ENCODE peak calls at places on chromosomes 7 and 10, in six cellular contexts. L is IMR-90, R is HepG2, K is K562, X is GM12878, V is H1. P is an unnamed sample.
A peak's percentile ranks its signal among the peaks of the same experiment; 100 is the strongest.

GRCh38 chr7:2689951-2690705 is 2.1 kb downstream of the AMZ1 start:
- DNase-seq in K (no peak), X (no peak), L (peak; percentile 53), R (no peak), V (no peak), P (no peak)

GRCh38 chr10:59847326-59847725 is 59.0 kb downstream of the CCDC6 start:
- DNase-seq in V (peak; percentile 85), R (no peak), X (no peak), K (no peak), L (no peak), P (no peak)

GRCh38 chr7:139246905-139247304 is 15.9 kb downstream of the UBN2 start:
- DNase-seq in K (no peak), X (no peak), R (no peak), V (no peak), L (peak; percentile 76), P (no peak)

GRCh38 chr10:77419979-77420378 is 217.6 kb downstream of the KCNMA1 start:
- DNase-seq in X (no peak), R (no peak), V (no peak), L (no peak), K (no peak), P (no peak)

GRCh38 chr10:132677905-132678298 is 108.0 kb downstream of the NKX6-2 start:
- DNase-seq in K (no peak), R (no peak), X (no peak), V (no peak), L (no peak), P (no peak)

GRCh38 chr7:133961724-133962123 is 165.4 kb upstream of the LRGUK start:
- DNase-seq in V (no peak), K (no peak), L (no peak), X (no peak), R (no peak), P (no peak)

GRCh38 chr7:90262438-90262837 is 17.5 kb downstream of the CFAP69 start:
- DNase-seq in L (peak; percentile 35), K (peak; percentile 19), R (no peak), X (no peak), V (no peak), P (peak; percentile 15)

GRCh38 chr7:20219446-20220292 is 2.5 kb upstream of the MACC1 start:
- DNase-seq in K (peak; percentile 85), V (no peak), X (peak; percentile 99), R (peak; percentile 99), L (peak; percentile 99), P (no peak)

GRCh38 chr10:118729200-118729599 is 25.6 kb downstream of the CACUL1 start:
- DNase-seq in X (no peak), R (no peak), L (no peak), K (no peak), V (no peak), P (no peak)

GRCh38 chr10:114486938-114487814 is 82.9 kb upstream of the AFAP1L2 start:
- DNase-seq in X (no peak), K (no peak), R (peak; percentile 32), L (peak; percentile 84), V (no peak), P (no peak)

GRCh38 chr10:78170026-78170475 is 136.4 kb downstream of the RPS24 start:
- DNase-seq in R (no peak), X (no peak), V (no peak), L (peak; percentile 69), K (no peak), P (no peak)

GRCh38 chr7:94486206-94486605 is 23.4 kb upstream of the CASD1 start:
- DNase-seq in K (no peak), V (no peak), R (no peak), X (no peak), L (no peak), P (no peak)

GRCh38 chr7:159108491-159108890 is 36.2 kb downstream of the VIPR2 start:
- DNase-seq in R (no peak), V (no peak), X (no peak), K (no peak), L (no peak), P (no peak)

GRCh38 chr10:77357611-77358010 is 280.0 kb downstream of the KCNMA1 start:
- DNase-seq in L (peak; percentile 85), K (no peak), V (no peak), X (no peak), R (no peak), P (no peak)

GRCh38 chr7:43600046-43600445 is 17.1 kb downstream of the STK17A start:
- DNase-seq in V (no peak), K (no peak), X (no peak), L (no peak), R (no peak), P (no peak)

GRCh38 chr7:43609097-43609496 is 26.2 kb downstream of the STK17A start:
- DNase-seq in L (no peak), X (no peak), K (no peak), R (no peak), V (no peak), P (no peak)

GRCh38 chr7:43602271-43602670 is 19.4 kb downstream of the STK17A start:
- DNase-seq in K (no peak), X (no peak), R (no peak), V (no peak), L (no peak), P (no peak)

GRCh38 chr7:43604251-43604650 is 21.3 kb downstream of the STK17A start:
- DNase-seq in L (no peak), X (no peak), V (no peak), R (no peak), K (no peak), P (no peak)
- H4K20me1 ChIP-seq in L (peaks cover 42% of the 10 kb centered on the region), X (no peaks in the 10 kb centered on the region), V (peaks cover 2% of the 10 kb centered on the region), R (peaks cover 8% of the 10 kb centered on the region), K (no peaks in the 10 kb centered on the region), P (no peaks in the 10 kb centered on the region)

GRCh38 chr7:155996718-155997059 is 184.4 kb upstream of the SHH start:
- DNase-seq in R (no peak), K (no peak), V (no peak), L (no peak), X (no peak), P (no peak)

GRCh38 chr7:155993420-155994252 is 181.4 kb upstream of the SHH start:
- DNase-seq in X (no peak), K (no peak), R (no peak), V (no peak), L (no peak), P (no peak)

GRCh38 chr7:155994253-155994811 is 182.1 kb upstream of the SHH start:
- DNase-seq in L (no peak), K (no peak), V (no peak), R (no peak), X (no peak), P (no peak)

GRCh38 chr7:155992974-155993373 is 180.7 kb upstream of the SHH start:
- DNase-seq in X (no peak), K (no peak), V (no peak), R (no peak), L (no peak), P (no peak)

DNA sequence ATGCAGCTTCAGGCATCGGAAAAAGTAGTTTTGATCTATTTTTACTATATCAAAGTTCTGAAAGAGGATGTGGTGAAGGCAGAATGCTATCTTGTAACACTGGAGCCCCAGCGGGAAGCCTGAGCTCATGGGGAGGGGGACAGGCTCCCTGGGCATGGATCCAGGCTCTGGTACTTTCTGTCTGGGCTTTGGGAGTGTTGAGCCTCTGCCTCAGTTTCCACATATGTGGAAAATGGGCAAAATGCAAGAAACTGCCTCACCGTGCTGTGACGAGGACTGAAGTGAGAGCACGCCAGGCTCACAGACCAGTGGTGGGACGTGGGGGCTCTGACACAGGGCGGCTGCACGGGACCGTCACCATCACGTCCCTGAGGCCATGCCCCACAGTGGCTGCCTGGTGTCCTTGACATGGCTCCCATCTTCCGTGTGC is 182.9 kb upstream of the SHH start:
- DNase-seq in L (no peak), R (no peak), X (no peak), V (no peak), K (no peak), P (no peak)
- TF ChIP-seq CEBPB in L (no peak), R (no peak), X (no peak), V (no peak), K (no peak), P (no peak)

GRCh38 chr10:124944982-124945381 is 3.1 kb downstream of the ZRANB1 start:
- DNase-seq in X (no peak), R (no peak), V (no peak), L (peak; percentile 52), K (peak; percentile 1), P (no peak)

GRCh38 chr10:124953421-124953820 is 11.5 kb downstream of the ZRANB1 start:
- DNase-seq in V (no peak), L (no peak), K (no peak), R (peak; percentile 30), X (no peak), P (no peak)

GRCh38 chr10:124946945-124947344 is 5.0 kb downstream of the ZRANB1 start:
- DNase-seq in L (no peak), R (no peak), K (peak; percentile 4), X (no peak), V (no peak), P (no peak)

GRCh38 chr10:124952123-124952522 is 10.2 kb downstream of the ZRANB1 start:
- DNase-seq in R (no peak), L (no peak), K (peak; percentile 1), X (no peak), V (no peak), P (no peak)

GRCh38 chr10:124949543-124949942 is 7.6 kb downstream of the ZRANB1 start:
- DNase-seq in L (peak; percentile 26), X (no peak), K (peak; percentile 1), R (peak; percentile 9), V (no peak), P (no peak)
- H4K20me1 ChIP-seq in L (peaks cover 63% of the 10 kb centered on the region), X (peaks cover 2% of the 10 kb centered on the region), K (peaks cover 27% of the 10 kb centered on the region), R (peaks cover 33% of the 10 kb centered on the region), V (peaks cover 11% of the 10 kb centered on the region), P (peaks cover 9% of the 10 kb centered on the region)

GRCh38 chr10:5292196-5292735 is 72.5 kb upstream of the UCN3 start:
- DNase-seq in X (no peak), L (no peak), V (no peak), R (no peak), K (no peak), P (no peak)

GRCh38 chr10:5293691-5294550 is 70.8 kb upstream of the UCN3 start:
- DNase-seq in L (peak; percentile 33), V (peak; percentile 85), K (peak; percentile 20), R (peak; percentile 68), X (no peak), P (peak; percentile 54)

GRCh38 chr10:5297466-5297865 is 67.3 kb upstream of the UCN3 start:
- DNase-seq in K (no peak), L (no peak), V (no peak), R (no peak), X (no peak), P (no peak)

GRCh38 chr10:5288359-5288758 is 76.4 kb upstream of the UCN3 start:
- DNase-seq in X (no peak), V (no peak), R (no peak), K (no peak), L (no peak), P (no peak)

DNA sequence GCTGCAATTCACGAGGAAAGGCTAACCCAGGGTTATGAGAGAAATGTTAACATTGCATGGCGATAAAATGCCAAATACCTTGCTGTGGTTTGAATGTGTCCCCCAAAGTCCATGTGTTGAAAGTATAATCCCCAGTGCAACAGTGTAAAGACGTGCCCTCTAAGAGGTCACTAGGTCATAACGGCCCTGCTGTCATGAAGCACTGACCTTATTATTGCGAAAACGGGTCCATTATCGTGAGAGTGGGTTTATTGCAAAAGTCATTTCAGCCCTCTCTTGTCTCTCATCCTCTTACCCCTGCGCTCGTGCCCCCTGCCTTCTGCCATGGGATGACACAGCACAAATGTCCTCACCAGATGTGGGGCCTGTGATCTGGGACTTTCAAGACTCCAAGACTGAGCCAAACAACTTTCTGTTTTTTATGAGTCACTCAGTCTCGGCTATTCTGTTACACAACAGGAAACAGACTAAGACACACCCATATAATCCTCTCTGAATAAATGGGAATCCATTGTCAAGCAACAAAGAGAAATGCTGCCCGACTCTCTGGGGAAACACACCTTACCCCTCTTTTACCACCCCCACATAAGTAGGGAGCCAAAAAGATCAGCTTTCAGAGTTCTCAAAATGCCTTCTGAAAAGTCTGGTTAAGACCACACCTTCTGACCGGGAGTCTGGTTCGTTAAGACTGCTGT is 73.1 kb upstream of the UCN3 start:
- DNase-seq in V (no peak), R (peak; percentile 38), L (peak; percentile 79), X (no peak), K (peak; percentile 27), P (peak; percentile 31)
- TF ChIP-seq CEBPB in V (no peak), R (no peak), L (peak; percentile 60), X (no peak), K (peak; percentile 94), P (peak; percentile 93)

P was measured in HCT116.